ENCODE peak calls at places on chromosomes 16 and 17, in nine cellular contexts. O, S, Z, M, D, P, F, J and C are unnamed samples. For H3K9me3, the result is how much of the 10 kb centered on the place peaks cover.

GRCh38 chr17:75047398-75048098 is 523 bp downstream of the KCTD2 start:
- DNase-seq in O (no peak), S (no peak), Z (peak), M (no peak), D (no peak), P (peak), F (no peak), J (peak), C (peak)

GRCh38 chr16:71461686-71462648 is at the start of gene ZNF23:
- DNase-seq in O (peak), S (peak), Z (peak), M (peak), D (peak), P (peak), F (peak), J (peak), C (peak)

GRCh38 chr17:14866266-14866665 is 398.9 kb downstream of the PMP22 start:
- DNase-seq in O (peak), S (no peak), Z (no peak), M (no peak), D (no peak), P (no peak), F (no peak), J (no peak), C (no peak)

GRCh38 chr17:62656446-62656845 is 29.0 kb downstream of the MRC2 start:
- DNase-seq in O (no peak), S (no peak), Z (no peak), M (no peak), D (no peak), P (no peak), F (no peak), J (no peak), C (no peak)

GRCh38 chr17:38970804-38971203 is 3.6 kb upstream of the FBXO47 start:
- DNase-seq in O (no peak), S (no peak), Z (no peak), M (no peak), D (no peak), P (no peak), F (no peak), J (no peak), C (no peak)

GRCh38 chr16:59905131-59905530 is 1171.0 kb upstream of the GOT2 start:
- DNase-seq in O (no peak), S (no peak), Z (no peak), M (no peak), D (no peak), P (no peak), F (no peak), J (no peak), C (no peak)

GRCh38 chr16:31868701-31869167 is 4.9 kb upstream of the ZNF267 start:
- DNase-seq in O (peak), S (peak), Z (peak), M (peak), D (peak), P (peak), F (peak), J (peak), C (peak)

GRCh38 chr16:12575288-12575687 is 228.4 kb downstream of the CPPED1 start:
- DNase-seq in O (no peak), S (no peak), Z (no peak), M (no peak), D (no peak), P (no peak), F (no peak), J (no peak), C (no peak)

GRCh38 chr17:9987779-9988585 is 82.9 kb upstream of the RCVRN start:
- DNase-seq in O (peak), S (no peak), Z (peak), M (no peak), D (peak), P (no peak), F (no peak), J (no peak), C (no peak)

GRCh38 chr17:35569405-35569804 is 8.8 kb upstream of the SLFN14 start:
- DNase-seq in O (no peak), S (no peak), Z (no peak), M (no peak), D (no peak), P (no peak), F (no peak), J (no peak), C (no peak)

GRCh38 chr16:52114414-52114813 is 432.5 kb downstream of the TOX3 start:
- DNase-seq in O (no peak), S (no peak), Z (peak), M (no peak), D (no peak), P (no peak), F (no peak), J (no peak), C (no peak)

GRCh38 chr16:70738083-70738977 is 52.5 kb upstream of the MTSS2 start:
- DNase-seq in O (peak), S (peak), Z (peak), M (peak), D (peak), P (peak), F (no peak), J (peak), C (peak)

GRCh38 chr16:83990492-83990891 is 22.4 kb downstream of the NECAB2 start:
- DNase-seq in O (no peak), S (no peak), Z (no peak), M (no peak), D (no peak), P (no peak), F (no peak), J (no peak), C (no peak)

GRCh38 chr17:9837551-9838471 is 12.1 kb downstream of the GLP2R start:
- DNase-seq in O (peak), S (no peak), Z (peak), M (no peak), D (peak), P (peak), F (no peak), J (peak), C (peak)

GRCh38 chr16:86396318-86396882 is 113.9 kb upstream of the FOXF1 start:
- DNase-seq in O (peak), S (no peak), Z (no peak), M (no peak), D (no peak), P (peak), F (no peak), J (no peak), C (no peak)

GRCh38 chr17:78013683-78014467 is 55.4 kb downstream of the TNRC6C start:
- DNase-seq in O (peak), S (no peak), Z (peak), M (peak), D (peak), P (peak), F (no peak), J (peak), C (no peak)

GRCh38 chr16:77434365-77435239 is at the start of gene ADAMTS18:
- DNase-seq in O (no peak), S (no peak), Z (no peak), M (no peak), D (no peak), P (no peak), F (no peak), J (no peak), C (no peak)

GRCh38 chr16:70348991-70349390 is 2.3 kb downstream of the DDX19A start:
- DNase-seq in O (no peak), S (no peak), Z (no peak), M (no peak), D (no peak), P (no peak), F (no peak), J (no peak), C (no peak)

GRCh38 chr16:56630134-56630533 is 2.3 kb upstream of the MT1M start:
- DNase-seq in O (no peak), S (no peak), Z (no peak), M (no peak), D (no peak), P (no peak), F (no peak), J (no peak), C (no peak)

GRCh38 chr16:794091-794842 is 5.8 kb downstream of the CHTF18 start:
- DNase-seq in O (no peak), S (no peak), Z (no peak), M (no peak), D (no peak), P (no peak), F (no peak), J (no peak), C (no peak)

GRCh38 chr17:41631890-41632269 is 7.5 kb upstream of the KRT17 start:
- DNase-seq in O (no peak), S (no peak), Z (no peak), M (no peak), D (no peak), P (no peak), F (no peak), J (no peak), C (no peak)

GRCh38 chr17:46940692-46941404 is 17.9 kb downstream of the GOSR2 start:
- DNase-seq in O (peak), S (peak), Z (peak), M (peak), D (peak), P (peak), F (peak), J (peak), C (peak)

GRCh38 chr17:39306028-39306427 is 80.3 kb upstream of the STAC2 start:
- DNase-seq in O (no peak), S (no peak), Z (no peak), M (no peak), D (no peak), P (no peak), F (no peak), J (no peak), C (no peak)

GRCh38 chr16:57752581-57753447 is 17.2 kb downstream of the KATNB1 start:
- DNase-seq in O (no peak), S (no peak), Z (no peak), M (no peak), D (no peak), P (no peak), F (no peak), J (no peak), C (no peak)

GRCh38 chr17:45114117-45114932 is 18.0 kb downstream of the PLCD3 start:
- DNase-seq in O (no peak), S (no peak), Z (no peak), M (no peak), D (no peak), P (no peak), F (no peak), J (no peak), C (no peak)

GRCh38 chr17:40022961-40023541 is 7.8 kb downstream of the CSF3 start:
- DNase-seq in O (no peak), S (peak), Z (no peak), M (peak), D (no peak), P (no peak), F (no peak), J (no peak), C (no peak)

GRCh38 chr17:62794666-62794971 is 13.5 kb downstream of the MARCHF10 start:
- DNase-seq in O (no peak), S (no peak), Z (no peak), M (no peak), D (no peak), P (no peak), F (no peak), J (no peak), C (no peak)

GRCh38 chr16:85945424-85945751 is 46.4 kb downstream of the IRF8 start:
- DNase-seq in O (no peak), S (no peak), Z (no peak), M (no peak), D (no peak), P (no peak), F (no peak), J (no peak), C (no peak)

GRCh38 chr16:79601092-79601977 is 798 bp upstream of the MAF start:
- DNase-seq in O (no peak), S (peak), Z (peak), M (peak), D (peak), P (peak), F (no peak), J (peak), C (peak)

GRCh38 chr17:64328875-64329405 is 61.7 kb downstream of the PECAM1 start:
- DNase-seq in O (no peak), S (no peak), Z (no peak), M (no peak), D (no peak), P (no peak), F (no peak), J (no peak), C (no peak)

GRCh38 chr17:42403150-42403549 is 14.9 kb upstream of the STAT3 start:
- DNase-seq in O (no peak), S (no peak), Z (no peak), M (peak), D (no peak), P (no peak), F (no peak), J (no peak), C (no peak)

GRCh38 chr16:13143551-13143950 is 242.2 kb downstream of the SHISA9 start:
- DNase-seq in O (no peak), S (no peak), Z (no peak), M (no peak), D (no peak), P (no peak), F (no peak), J (no peak), C (no peak)

GRCh38 chr16:228151-228855 is 946 bp downstream of the LUC7L start:
- DNase-seq in O (peak), S (no peak), Z (no peak), M (no peak), D (peak), P (no peak), F (no peak), J (no peak), C (no peak)

GRCh38 chr17:80652751-80653330 is 108.2 kb downstream of the RPTOR start:
- DNase-seq in O (peak), S (no peak), Z (no peak), M (no peak), D (no peak), P (no peak), F (no peak), J (no peak), C (no peak)

GRCh38 chr17:13721705-13722104 is 120.0 kb upstream of the HS3ST3A1 start:
- DNase-seq in O (no peak), S (peak), Z (no peak), M (no peak), D (no peak), P (no peak), F (no peak), J (no peak), C (no peak)

GRCh38 chr16:51508813-51509212 is 357.7 kb upstream of the SALL1 start:
- DNase-seq in O (peak), S (no peak), Z (no peak), M (no peak), D (no peak), P (peak), F (no peak), J (no peak), C (no peak)

GRCh38 chr16:27775254-27775653 is 225.3 kb downstream of the KATNIP start:
- DNase-seq in O (no peak), S (no peak), Z (no peak), M (no peak), D (no peak), P (no peak), F (no peak), J (no peak), C (peak)

GRCh38 chr17:16460796-16461605 is 31.0 kb downstream of the LRRC75A start:
- DNase-seq in O (no peak), S (no peak), Z (no peak), M (no peak), D (no peak), P (no peak), F (no peak), J (no peak), C (no peak)

GRCh38 chr16:35792516-35793285 is 2333.3 kb downstream of the TP53TG3F start:
- DNase-seq in O (no peak), S (no peak), Z (no peak), M (no peak), D (no peak), P (no peak), F (no peak), J (no peak), C (no peak)

GRCh38 chr16:35798885-35799426 is 2339.5 kb downstream of the TP53TG3F start:
- DNase-seq in O (no peak), S (no peak), Z (no peak), M (no peak), D (no peak), P (no peak), F (no peak), J (no peak), C (no peak)

GRCh38 chr16:35797811-35798210 is 2338.4 kb downstream of the TP53TG3F start:
- DNase-seq in O (no peak), S (no peak), Z (no peak), M (no peak), D (no peak), P (no peak), F (no peak), J (no peak), C (no peak)

GRCh38 chr16:35795361-35796029 is 2336.1 kb downstream of the TP53TG3F start:
- DNase-seq in O (no peak), S (no peak), Z (no peak), M (no peak), D (no peak), P (no peak), F (no peak), J (no peak), C (no peak)
- H3K9me3 ChIP-seq in O (under half), S (under half), Z (under half), M (under half), D (under half), P (under half), F (under half), J (under half), C (under half)

GRCh38 chr16:28924762-28925385 is at the start of gene RABEP2:
- DNase-seq in O (peak), S (peak), Z (peak), M (peak), D (peak), P (peak), F (peak), J (peak), C (peak)

GRCh38 chr16:28923652-28924398 is 1.2 kb downstream of the RABEP2 start:
- DNase-seq in O (no peak), S (no peak), Z (peak), M (peak), D (no peak), P (no peak), F (no peak), J (no peak), C (no peak)

GRCh38 chr16:28927815-28928214 is 2.8 kb upstream of the RABEP2 start:
- DNase-seq in O (no peak), S (no peak), Z (no peak), M (no peak), D (no peak), P (no peak), F (no peak), J (no peak), C (no peak)

GRCh38 chr16:28924399-28924761 is 658 bp downstream of the RABEP2 start:
- DNase-seq in O (no peak), S (no peak), Z (no peak), M (no peak), D (no peak), P (no peak), F (no peak), J (no peak), C (peak)

GRCh38 chr16:28925386-28926228 is 569 bp upstream of the RABEP2 start:
- DNase-seq in O (peak), S (peak), Z (peak), M (peak), D (peak), P (peak), F (peak), J (peak), C (no peak)
- TF ChIP-seq POLR2A in O (peak), S (peak), Z (peak), M (no peak), D (peak), P (peak), F (no peak), J (no peak), C (peak)

DNA sequence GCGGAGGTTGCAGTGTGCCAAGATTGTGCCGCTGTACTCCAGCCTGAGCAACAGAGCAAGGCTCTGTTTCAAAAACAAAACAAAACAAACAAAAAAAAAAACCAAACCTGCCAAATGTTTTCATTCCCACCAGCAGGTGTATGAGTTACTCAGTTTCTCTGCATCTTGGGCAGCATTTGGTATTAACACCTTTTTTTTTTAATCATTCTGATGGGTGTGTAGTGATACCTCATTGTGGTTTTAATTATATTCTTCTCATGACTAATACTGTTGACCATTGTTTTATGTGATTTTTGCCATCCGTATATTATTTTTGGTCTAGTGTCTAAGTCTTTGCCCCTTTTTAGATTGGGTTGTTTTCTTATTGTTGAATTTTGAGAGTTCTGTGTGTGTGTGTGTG is 15.3 kb downstream of the NFATC3 start:
- DNase-seq in O (no peak), S (no peak), Z (no peak), M (no peak), D (no peak), P (no peak), F (no peak), J (no peak), C (no peak)
- H3K4me3 ChIP-seq in O (no peak), S (no peak), Z (no peak), M (no peak), D (no peak), P (no peak), F (no peak), J (no peak), C (no peak)

GRCh38 chr16:35642322-35642835 is 2183.0 kb downstream of the TP53TG3F start:
- DNase-seq in O (no peak), S (no peak), Z (no peak), M (no peak), D (no peak), P (no peak), F (no peak), J (no peak), C (no peak)

GRCh38 chr16:35636831-35637230 is 2177.4 kb downstream of the TP53TG3F start:
- DNase-seq in O (no peak), S (no peak), Z (no peak), M (no peak), D (no peak), P (no peak), F (no peak), J (no peak), C (no peak)

GRCh38 chr16:35637683-35638082 is 2178.3 kb downstream of the TP53TG3F start:
- DNase-seq in O (no peak), S (no peak), Z (no peak), M (no peak), D (no peak), P (no peak), F (no peak), J (no peak), C (no peak)

GRCh38 chr16:35639233-35640205 is 2180.1 kb downstream of the TP53TG3F start:
- DNase-seq in O (no peak), S (no peak), Z (no peak), M (no peak), D (no peak), P (no peak), F (no peak), J (no peak), C (no peak)
- H3K9me3 ChIP-seq in O (under half), S (under half), Z (under half), M (under half), D (under half), P (under half), F (under half), J (under half), C (under half)

GRCh38 chr16:89563639-89564392 is 3.3 kb downstream of the RPL13 start:
- DNase-seq in O (no peak), S (no peak), Z (no peak), M (no peak), D (no peak), P (no peak), F (no peak), J (no peak), C (no peak)

GRCh38 chr16:89565506-89566372 is 5.3 kb downstream of the RPL13 start:
- DNase-seq in O (peak), S (peak), Z (peak), M (peak), D (peak), P (no peak), F (peak), J (no peak), C (peak)

GRCh38 chr16:89562939-89563338 is 2.5 kb downstream of the RPL13 start:
- DNase-seq in O (no peak), S (no peak), Z (no peak), M (no peak), D (no peak), P (no peak), F (no peak), J (no peak), C (no peak)

GRCh38 chr16:89565256-89565505 is 4.7 kb downstream of the RPL13 start:
- DNase-seq in O (no peak), S (no peak), Z (no peak), M (no peak), D (no peak), P (no peak), F (no peak), J (no peak), C (no peak)

GRCh38 chr16:89564476-89565255 is 4.2 kb downstream of the RPL13 start:
- DNase-seq in O (no peak), S (no peak), Z (no peak), M (no peak), D (no peak), P (no peak), F (no peak), J (no peak), C (no peak)
- TF ChIP-seq POLR2A in O (no peak), S (no peak), Z (no peak), M (no peak), D (peak), P (no peak), F (no peak), J (no peak), C (peak)

GRCh38 chr17:58153046-58153445 is 4.9 kb downstream of the OR4D1 start:
- DNase-seq in O (no peak), S (no peak), Z (no peak), M (no peak), D (no peak), P (no peak), F (no peak), J (no peak), C (no peak)
- H3K4me3 ChIP-seq in O (no peak), S (no peak), Z (no peak), M (no peak), D (no peak), P (no peak), F (no peak), J (no peak), C (no peak)

DNA sequence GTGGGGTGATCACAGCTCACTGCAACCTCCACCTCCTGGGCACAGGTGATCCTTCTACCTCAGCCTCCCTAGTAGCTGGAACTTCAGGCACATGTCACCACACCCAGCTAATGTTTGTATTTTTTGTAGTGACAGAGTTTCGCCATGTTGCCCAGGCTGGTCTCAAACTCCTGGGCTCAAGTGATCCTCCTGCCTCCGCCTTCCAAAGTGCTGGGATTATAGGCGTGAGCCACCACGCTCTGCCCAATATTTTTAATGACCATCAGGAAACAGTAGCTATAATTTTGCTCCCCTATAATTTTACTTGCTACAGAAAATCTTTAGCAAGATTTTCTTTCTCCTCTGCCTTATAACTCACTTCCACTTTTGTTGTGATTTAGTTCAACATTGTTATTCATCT is 29.7 kb upstream of the APPBP2 start:
- DNase-seq in O (no peak), S (no peak), Z (no peak), M (no peak), D (no peak), P (no peak), F (no peak), J (no peak), C (no peak)
- H3K9me3 ChIP-seq in O (under half), S (under half), Z (under half), M (under half), D (under half), P (under half), F (under half), J (under half), C (under half)